ENCODE peak calls at places on chromosomes 13 and 19, in six cellular contexts. One of them, this sample, is unnamed.
A peak's percentile ranks its signal among the peaks of the same experiment; 100 is the strongest.

GRCh38 chr13:80336335-80336734 is 4.6 kb downstream of the SPRY2 start:
- DNase-seq in HCT116: no peak
- DNase-seq in right lobe of liver: no peak
- DNase-seq in left ventricle myocardium inferior: no peak
- DNase-seq in GM23248: peak; percentile 57
- DNase-seq in breast epithelium: no peak
- DNase-seq in this sample: no peak

GRCh38 chr19:35742121-35742724 is at the start of gene IGFLR1:
- DNase-seq in HCT116: no peak
- DNase-seq in right lobe of liver: no peak
- DNase-seq in left ventricle myocardium inferior: no peak
- DNase-seq in GM23248: no peak
- DNase-seq in breast epithelium: no peak
- DNase-seq in this sample: no peak

GRCh38 chr19:8500158-8500557 is 2.3 kb downstream of the PRAM1 start:
- DNase-seq in HCT116: no peak
- DNase-seq in right lobe of liver: no peak
- DNase-seq in left ventricle myocardium inferior: no peak
- DNase-seq in GM23248: no peak
- DNase-seq in breast epithelium: no peak
- DNase-seq in this sample: no peak

GRCh38 chr13:75364131-75364713 is 117.7 kb downstream of the TBC1D4 start:
- DNase-seq in HCT116: no peak
- DNase-seq in right lobe of liver: no peak
- DNase-seq in left ventricle myocardium inferior: no peak
- DNase-seq in GM23248: no peak
- DNase-seq in breast epithelium: no peak
- DNase-seq in this sample: no peak

GRCh38 chr13:37303610-37304009 is 198.1 kb upstream of the CSNK1A1L start:
- DNase-seq in HCT116: no peak
- DNase-seq in right lobe of liver: no peak
- DNase-seq in left ventricle myocardium inferior: no peak
- DNase-seq in GM23248: no peak
- DNase-seq in breast epithelium: no peak
- DNase-seq in this sample: no peak

GRCh38 chr19:49431330-49431749 is 6.2 kb downstream of the GFY start:
- DNase-seq in HCT116: no peak
- DNase-seq in right lobe of liver: no peak
- DNase-seq in left ventricle myocardium inferior: no peak
- DNase-seq in GM23248: no peak
- DNase-seq in breast epithelium: no peak
- DNase-seq in this sample: no peak

GRCh38 chr13:75689686-75690085 is 53.6 kb downstream of the LMO7 start:
- DNase-seq in HCT116: no peak
- DNase-seq in right lobe of liver: no peak
- DNase-seq in left ventricle myocardium inferior: no peak
- DNase-seq in GM23248: no peak
- DNase-seq in breast epithelium: no peak
- DNase-seq in this sample: no peak

GRCh38 chr13:81779896-81780295 is 1439.0 kb upstream of the SPRY2 start:
- DNase-seq in HCT116: no peak
- DNase-seq in right lobe of liver: no peak
- DNase-seq in left ventricle myocardium inferior: no peak
- DNase-seq in GM23248: no peak
- DNase-seq in breast epithelium: no peak
- DNase-seq in this sample: no peak

GRCh38 chr19:38266070-38266469 is 1.7 kb downstream of the SPINT2 start:
- DNase-seq in HCT116: no peak
- DNase-seq in right lobe of liver: no peak
- DNase-seq in left ventricle myocardium inferior: no peak
- DNase-seq in GM23248: no peak
- DNase-seq in breast epithelium: peak; percentile 59
- DNase-seq in this sample: no peak

GRCh38 chr19:41887711-41888382 is 4.9 kb downstream of the ARHGEF1 start:
- DNase-seq in HCT116: peak; percentile 93
- DNase-seq in right lobe of liver: no peak
- DNase-seq in left ventricle myocardium inferior: no peak
- DNase-seq in GM23248: peak; percentile 49
- DNase-seq in breast epithelium: peak; percentile 63
- DNase-seq in this sample: peak; percentile 93

GRCh38 chr13:64480648-64481047 is 2749.5 kb downstream of the PCDH9 start:
- DNase-seq in HCT116: no peak
- DNase-seq in right lobe of liver: no peak
- DNase-seq in left ventricle myocardium inferior: no peak
- DNase-seq in GM23248: no peak
- DNase-seq in breast epithelium: no peak
- DNase-seq in this sample: no peak

GRCh38 chr19:35142531-35143230 is 374 bp upstream of the FXYD7 start:
- DNase-seq in HCT116: no peak
- DNase-seq in right lobe of liver: no peak
- DNase-seq in left ventricle myocardium inferior: peak; percentile 40
- DNase-seq in GM23248: no peak
- DNase-seq in breast epithelium: no peak
- DNase-seq in this sample: peak; percentile 80

GRCh38 chr13:21576424-21576823 is 27.5 kb downstream of the MICU2 start:
- DNase-seq in HCT116: no peak
- DNase-seq in right lobe of liver: no peak
- DNase-seq in left ventricle myocardium inferior: no peak
- DNase-seq in GM23248: peak; percentile 7
- DNase-seq in breast epithelium: no peak
- DNase-seq in this sample: no peak

GRCh38 chr19:19268453-19269385 is 4.4 kb downstream of the TM6SF2 start:
- DNase-seq in HCT116: no peak
- DNase-seq in right lobe of liver: peak; percentile 66
- DNase-seq in left ventricle myocardium inferior: no peak
- DNase-seq in GM23248: no peak
- DNase-seq in breast epithelium: no peak
- DNase-seq in this sample: no peak

GRCh38 chr13:81184556-81185265 is 843.8 kb upstream of the SPRY2 start:
- DNase-seq in HCT116: no peak
- DNase-seq in right lobe of liver: no peak
- DNase-seq in left ventricle myocardium inferior: no peak
- DNase-seq in GM23248: no peak
- DNase-seq in breast epithelium: no peak
- DNase-seq in this sample: no peak

GRCh38 chr13:28251462-28251861 is 113.1 kb downstream of the PAN3 start:
- DNase-seq in HCT116: no peak
- DNase-seq in right lobe of liver: no peak
- DNase-seq in left ventricle myocardium inferior: no peak
- DNase-seq in GM23248: no peak
- DNase-seq in breast epithelium: no peak
- DNase-seq in this sample: no peak

GRCh38 chr13:50529154-50529882 is 314.2 kb downstream of the DLEU7 start:
- DNase-seq in HCT116: peak; percentile 65
- DNase-seq in right lobe of liver: peak; percentile 95
- DNase-seq in left ventricle myocardium inferior: peak; percentile 89
- DNase-seq in GM23248: peak; percentile 92
- DNase-seq in breast epithelium: peak; percentile 76
- DNase-seq in this sample: peak; percentile 91

GRCh38 chr19:47247308-47247990 is 8.9 kb upstream of the CCDC9 start:
- DNase-seq in HCT116: no peak
- DNase-seq in right lobe of liver: peak; percentile 78
- DNase-seq in left ventricle myocardium inferior: peak; percentile 84
- DNase-seq in GM23248: peak; percentile 81
- DNase-seq in breast epithelium: peak; percentile 68
- DNase-seq in this sample: peak; percentile 90

GRCh38 chr13:94114166-94114565 is 365.3 kb downstream of the DCT start:
- DNase-seq in HCT116: no peak
- DNase-seq in right lobe of liver: no peak
- DNase-seq in left ventricle myocardium inferior: no peak
- DNase-seq in GM23248: no peak
- DNase-seq in breast epithelium: no peak
- DNase-seq in this sample: no peak

GRCh38 chr13:75788494-75788991 is 152.4 kb downstream of the LMO7 start:
- DNase-seq in HCT116: no peak
- DNase-seq in right lobe of liver: no peak
- DNase-seq in left ventricle myocardium inferior: no peak
- DNase-seq in GM23248: peak; percentile 89
- DNase-seq in breast epithelium: no peak
- DNase-seq in this sample: no peak

GRCh38 chr19:6796278-6796677 is 23.8 kb downstream of the VAV1 start:
- DNase-seq in HCT116: no peak
- DNase-seq in right lobe of liver: no peak
- DNase-seq in left ventricle myocardium inferior: no peak
- DNase-seq in GM23248: no peak
- DNase-seq in breast epithelium: no peak
- DNase-seq in this sample: no peak

GRCh38 chr13:42971670-42972355 is 20.2 kb downstream of the EPSTI1 start:
- DNase-seq in HCT116: no peak
- DNase-seq in right lobe of liver: no peak
- DNase-seq in left ventricle myocardium inferior: no peak
- DNase-seq in GM23248: peak; percentile 61
- DNase-seq in breast epithelium: no peak
- DNase-seq in this sample: no peak

GRCh38 chr19:51372649-51373504 is at the start of gene NKG7:
- DNase-seq in HCT116: no peak
- DNase-seq in right lobe of liver: no peak
- DNase-seq in left ventricle myocardium inferior: no peak
- DNase-seq in GM23248: no peak
- DNase-seq in breast epithelium: no peak
- DNase-seq in this sample: no peak

GRCh38 chr13:107650081-107650701 is 565.1 kb downstream of the LIG4 start:
- DNase-seq in HCT116: peak; percentile 6
- DNase-seq in right lobe of liver: peak; percentile 50
- DNase-seq in left ventricle myocardium inferior: peak; percentile 13
- DNase-seq in GM23248: peak; percentile 77
- DNase-seq in breast epithelium: no peak
- DNase-seq in this sample: peak; percentile 74

GRCh38 chr13:99605417-99606321 is 104.4 kb downstream of the TM9SF2 start:
- DNase-seq in HCT116: peak; percentile 16
- DNase-seq in right lobe of liver: peak; percentile 91
- DNase-seq in left ventricle myocardium inferior: peak; percentile 38
- DNase-seq in GM23248: peak; percentile 52
- DNase-seq in breast epithelium: no peak
- DNase-seq in this sample: peak; percentile 72

GRCh38 chr19:47020132-47020805 is 632 bp downstream of the NPAS1 start:
- DNase-seq in HCT116: no peak
- DNase-seq in right lobe of liver: no peak
- DNase-seq in left ventricle myocardium inferior: no peak
- DNase-seq in GM23248: peak; percentile 80
- DNase-seq in breast epithelium: no peak
- DNase-seq in this sample: no peak

GRCh38 chr13:34416833-34417425 is 525.1 kb upstream of the NBEA start:
- DNase-seq in HCT116: no peak
- DNase-seq in right lobe of liver: no peak
- DNase-seq in left ventricle myocardium inferior: peak; percentile 71
- DNase-seq in GM23248: peak; percentile 88
- DNase-seq in breast epithelium: no peak
- DNase-seq in this sample: no peak

GRCh38 chr13:43545317-43545874 is 241.4 kb downstream of the ENOX1 start:
- DNase-seq in HCT116: no peak
- DNase-seq in right lobe of liver: no peak
- DNase-seq in left ventricle myocardium inferior: peak; percentile 25
- DNase-seq in GM23248: no peak
- DNase-seq in breast epithelium: no peak
- DNase-seq in this sample: no peak

GRCh38 chr19:49333426-49334288 is 1.5 kb upstream of the CD37 start:
- DNase-seq in HCT116: no peak
- DNase-seq in right lobe of liver: peak; percentile 52
- DNase-seq in left ventricle myocardium inferior: no peak
- DNase-seq in GM23248: peak; percentile 61
- DNase-seq in breast epithelium: peak; percentile 15
- DNase-seq in this sample: peak; percentile 69

GRCh38 chr13:102869948-102870676 is 24.3 kb downstream of the ERCC5 start:
- DNase-seq in HCT116: no peak
- DNase-seq in right lobe of liver: no peak
- DNase-seq in left ventricle myocardium inferior: no peak
- DNase-seq in GM23248: peak; percentile 28
- DNase-seq in breast epithelium: no peak
- DNase-seq in this sample: no peak

GRCh38 chr13:102872131-102872530 is 26.3 kb downstream of the ERCC5 start:
- DNase-seq in HCT116: no peak
- DNase-seq in right lobe of liver: no peak
- DNase-seq in left ventricle myocardium inferior: no peak
- DNase-seq in GM23248: no peak
- DNase-seq in breast epithelium: no peak
- DNase-seq in this sample: no peak

GRCh38 chr13:102873653-102874052 is 27.8 kb downstream of the ERCC5 start:
- DNase-seq in HCT116: no peak
- DNase-seq in right lobe of liver: no peak
- DNase-seq in left ventricle myocardium inferior: no peak
- DNase-seq in GM23248: peak; percentile 24
- DNase-seq in breast epithelium: no peak
- DNase-seq in this sample: no peak

GRCh38 chr13:102870677-102871415 is 25.0 kb downstream of the ERCC5 start:
- DNase-seq in HCT116: peak; percentile 19
- DNase-seq in right lobe of liver: no peak
- DNase-seq in left ventricle myocardium inferior: peak; percentile 37
- DNase-seq in GM23248: peak; percentile 77
- DNase-seq in breast epithelium: no peak
- DNase-seq in this sample: no peak

GRCh38 chr13:102872531-102872930 is 26.7 kb downstream of the ERCC5 start:
- DNase-seq in HCT116: no peak
- DNase-seq in right lobe of liver: no peak
- DNase-seq in left ventricle myocardium inferior: no peak
- DNase-seq in GM23248: no peak
- DNase-seq in breast epithelium: no peak
- DNase-seq in this sample: no peak
- H3K36me3 ChIP-seq in HCT116: no peaks in the 10 kb centered on the region
- H3K36me3 ChIP-seq in right lobe of liver: peaks cover 40% of the 10 kb centered on the region
- H3K36me3 ChIP-seq in left ventricle myocardium inferior: peaks cover 77% of the 10 kb centered on the region
- H3K36me3 ChIP-seq in GM23248: peaks cover 47% of the 10 kb centered on the region
- H3K36me3 ChIP-seq in breast epithelium: peaks cover 4% of the 10 kb centered on the region
- H3K36me3 ChIP-seq in this sample: peaks cover 88% of the 10 kb centered on the region

GRCh38 chr13:110238795-110239194 is 68.2 kb downstream of the COL4A1 start:
- DNase-seq in HCT116: no peak
- DNase-seq in right lobe of liver: no peak
- DNase-seq in left ventricle myocardium inferior: no peak
- DNase-seq in GM23248: peak; percentile 37
- DNase-seq in breast epithelium: no peak
- DNase-seq in this sample: no peak
- H3K36me3 ChIP-seq in HCT116: no peaks in the 10 kb centered on the region
- H3K36me3 ChIP-seq in right lobe of liver: no peaks in the 10 kb centered on the region
- H3K36me3 ChIP-seq in left ventricle myocardium inferior: peaks cover 15% of the 10 kb centered on the region
- H3K36me3 ChIP-seq in GM23248: no peaks in the 10 kb centered on the region
- H3K36me3 ChIP-seq in breast epithelium: no peaks in the 10 kb centered on the region
- H3K36me3 ChIP-seq in this sample: no peaks in the 10 kb centered on the region

GRCh38 chr13:72754111-72754510 is 26.4 kb downstream of the BORA start:
- DNase-seq in HCT116: no peak
- DNase-seq in right lobe of liver: no peak
- DNase-seq in left ventricle myocardium inferior: no peak
- DNase-seq in GM23248: no peak
- DNase-seq in breast epithelium: no peak
- DNase-seq in this sample: no peak
- H3K36me3 ChIP-seq in HCT116: peaks cover 51% of the 10 kb centered on the region
- H3K36me3 ChIP-seq in right lobe of liver: peaks cover 26% of the 10 kb centered on the region
- H3K36me3 ChIP-seq in left ventricle myocardium inferior: peaks cover 86% of the 10 kb centered on the region
- H3K36me3 ChIP-seq in GM23248: peaks cover 60% of the 10 kb centered on the region
- H3K36me3 ChIP-seq in breast epithelium: no peaks in the 10 kb centered on the region
- H3K36me3 ChIP-seq in this sample: peaks cover 66% of the 10 kb centered on the region

DNA sequence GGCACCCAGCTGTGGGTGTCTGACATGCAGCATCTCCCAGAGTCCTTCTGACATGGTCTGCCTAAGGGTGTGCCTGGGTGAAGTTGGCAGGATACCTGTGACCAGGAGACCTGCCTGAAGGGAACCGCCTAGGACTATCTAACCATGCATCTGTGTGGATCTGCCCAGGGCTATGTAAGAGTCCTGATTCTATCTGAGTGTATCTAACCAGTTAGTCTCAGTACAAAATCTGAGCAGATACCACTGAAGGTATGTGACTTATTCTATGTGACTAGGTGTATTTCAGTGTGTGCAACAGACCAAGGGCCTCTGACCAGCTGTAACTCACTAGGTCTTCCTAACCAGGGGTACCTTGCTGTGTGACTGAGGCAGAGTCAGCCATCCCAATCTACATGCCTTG is 28.2 kb upstream of the FBL start:
- DNase-seq in HCT116: no peak
- DNase-seq in right lobe of liver: no peak
- DNase-seq in left ventricle myocardium inferior: no peak
- DNase-seq in GM23248: no peak
- DNase-seq in breast epithelium: no peak
- DNase-seq in this sample: no peak
- H3K36me3 ChIP-seq in HCT116: no peaks in the 10 kb centered on the region
- H3K36me3 ChIP-seq in right lobe of liver: no peaks in the 10 kb centered on the region
- H3K36me3 ChIP-seq in left ventricle myocardium inferior: no peaks in the 10 kb centered on the region
- H3K36me3 ChIP-seq in GM23248: no peaks in the 10 kb centered on the region
- H3K36me3 ChIP-seq in breast epithelium: no peaks in the 10 kb centered on the region
- H3K36me3 ChIP-seq in this sample: no peaks in the 10 kb centered on the region